ENCODE peak calls at places on chromosomes 1 and 21, in eight cellular contexts. O, I, K, R, C, B, Z and W are unnamed samples.

GRCh38 chr21:44773291-44773932 is 28.2 kb downstream of the UBE2G2 start:
- DNase-seq in C (no peak), Z (no peak), I (no peak), B (no peak), O (no peak), K (no peak), R (no peak), W (no peak)

GRCh38 chr1:31985430-31985829 is 28.2 kb upstream of the KHDRBS1 start:
- DNase-seq in R (no peak), Z (no peak), B (no peak), K (no peak), C (no peak), I (no peak), O (no peak), W (no peak)

GRCh38 chr1:34946211-34946610 is 16.8 kb upstream of the DLGAP3 start:
- DNase-seq in O (no peak), C (no peak), Z (no peak), I (no peak), R (no peak), K (no peak), B (no peak), W (no peak)

GRCh38 chr1:30506785-30507312 is 216.5 kb downstream of the MATN1 start:
- DNase-seq in C (no peak), I (no peak), Z (no peak), B (no peak), O (no peak), K (no peak), R (no peak), W (no peak)

GRCh38 chr1:159908255-159908905 is 8.4 kb upstream of the CFAP45 start:
- DNase-seq in I (no peak), C (no peak), B (no peak), K (no peak), R (no peak), Z (no peak), O (no peak), W (no peak)

GRCh38 chr21:38997756-38998155 is 185.5 kb downstream of the PSMG1 start:
- DNase-seq in I (no peak), B (no peak), C (no peak), R (no peak), O (no peak), K (no peak), Z (no peak), W (no peak)

GRCh38 chr1:210330279-210330866 is 1.7 kb downstream of the HHAT start:
- DNase-seq in O (no peak), I (no peak), B (no peak), C (peak), Z (peak), R (no peak), K (no peak), W (peak)

GRCh38 chr1:54398963-54399528 is 7.1 kb downstream of the SSBP3 start:
- DNase-seq in K (no peak), C (no peak), Z (no peak), R (no peak), B (no peak), I (no peak), O (no peak), W (no peak)

GRCh38 chr1:183962903-183963302 is 74.6 kb downstream of the COLGALT2 start:
- DNase-seq in Z (no peak), R (no peak), K (no peak), B (no peak), C (no peak), I (no peak), O (no peak), W (no peak)

GRCh38 chr21:44013380-44014088 is 1.4 kb downstream of the TRAPPC10 start:
- DNase-seq in B (no peak), Z (no peak), I (no peak), C (no peak), O (peak), R (no peak), K (no peak), W (no peak)

GRCh38 chr1:154352581-154353459 is 27.5 kb downstream of the ATP8B2 start:
- DNase-seq in K (peak), Z (peak), I (no peak), B (peak), R (no peak), O (peak), C (no peak), W (peak)

GRCh38 chr1:15011160-15011559 is 142.4 kb upstream of the TMEM51 start:
- DNase-seq in O (no peak), C (no peak), Z (no peak), K (no peak), I (no peak), B (no peak), R (no peak), W (no peak)

GRCh38 chr1:195754874-195755273 is 853.4 kb downstream of the KCNT2 start:
- DNase-seq in I (no peak), K (no peak), O (no peak), Z (peak), R (no peak), C (peak), B (no peak), W (no peak)

GRCh38 chr1:180627411-180627810 is 4.4 kb upstream of the XPR1 start:
- DNase-seq in R (no peak), C (no peak), O (no peak), I (no peak), B (no peak), K (no peak), Z (peak), W (no peak)

GRCh38 chr1:40987439-40988276 is 8.2 kb downstream of the CTPS1 start:
- DNase-seq in I (no peak), K (no peak), C (no peak), R (no peak), Z (no peak), B (peak), O (no peak), W (peak)

GRCh38 chr1:234898455-234899033 is 230.1 kb downstream of the TOMM20 start:
- DNase-seq in K (no peak), Z (no peak), O (no peak), B (no peak), R (no peak), C (no peak), I (no peak), W (no peak)

GRCh38 chr1:161174911-161175310 is 2.4 kb downstream of the B4GALT3 start:
- DNase-seq in O (no peak), R (no peak), B (peak), Z (no peak), I (no peak), C (no peak), K (no peak), W (no peak)

GRCh38 chr1:31422505-31423319 is 9.7 kb downstream of the SERINC2 start:
- DNase-seq in O (peak), K (peak), R (no peak), C (peak), I (peak), Z (peak), B (peak), W (peak)

GRCh38 chr1:42730988-42731387 is 9.0 kb downstream of the CLDN19 start:
- DNase-seq in B (no peak), Z (no peak), I (no peak), O (peak), K (no peak), R (no peak), C (peak), W (no peak)

GRCh38 chr1:28297826-28298225 is 31.0 kb upstream of the MED18 start:
- DNase-seq in Z (no peak), C (no peak), R (no peak), K (no peak), O (no peak), I (no peak), B (no peak), W (no peak)

GRCh38 chr1:202625416-202626360 is 84.6 kb downstream of the SYT2 start:
- DNase-seq in B (peak), C (peak), I (peak), O (peak), K (peak), Z (peak), R (no peak), W (peak)

GRCh38 chr1:204670152-204670927 is 15.2 kb downstream of the LRRN2 start:
- DNase-seq in R (no peak), K (no peak), Z (peak), C (no peak), I (no peak), O (peak), B (no peak), W (no peak)

GRCh38 chr1:166383635-166384346 is 217.0 kb upstream of the FAM78B start:
- DNase-seq in C (no peak), I (no peak), O (no peak), R (no peak), K (no peak), Z (no peak), B (no peak), W (no peak)

GRCh38 chr1:86466986-86467385 is 1.7 kb upstream of the CLCA1 start:
- DNase-seq in C (no peak), R (no peak), B (no peak), Z (peak), I (no peak), K (no peak), O (peak), W (no peak)

GRCh38 chr1:115089443-115090340 is at the start of gene TSPAN2:
- DNase-seq in C (peak), O (peak), I (peak), R (no peak), B (peak), Z (peak), K (peak), W (no peak)

DNA sequence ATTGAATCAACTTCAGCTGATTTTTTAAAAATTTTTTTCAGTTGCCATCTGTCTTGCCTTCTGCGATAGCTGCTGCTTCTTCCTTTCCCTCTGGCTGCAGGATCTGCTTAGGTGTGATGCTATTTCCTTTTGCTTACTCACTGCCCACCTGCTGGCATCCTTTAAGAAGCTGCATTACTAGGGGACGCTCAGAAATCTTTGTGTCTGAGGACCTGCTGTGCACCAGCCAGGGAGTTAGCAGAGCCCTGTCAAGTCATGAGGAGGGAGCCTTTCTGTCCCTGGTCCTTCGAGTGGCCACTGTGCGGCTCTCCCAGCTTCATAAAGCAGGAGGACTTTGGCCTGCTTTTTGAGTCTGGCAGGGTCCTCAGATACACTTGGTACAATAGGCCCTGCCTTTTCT is 327.8 kb downstream of the USH2A start:
- DNase-seq in Z (no peak), K (no peak), R (no peak), C (no peak), I (no peak), B (no peak), O (no peak), W (no peak)
- H3K27ac ChIP-seq in Z (no peak), K (no peak), R (no peak), C (no peak), I (no peak), B (no peak), O (no peak), W (no peak)

GRCh38 chr1:76240321-76240720 is 165.8 kb downstream of the ST6GALNAC3 start:
- DNase-seq in O (no peak), Z (peak), C (no peak), K (no peak), I (no peak), B (no peak), R (no peak), W (no peak)
- H3K27ac ChIP-seq in O (no peak), Z (no peak), C (no peak), K (no peak), I (no peak), B (no peak), R (no peak), W (no peak)

DNA sequence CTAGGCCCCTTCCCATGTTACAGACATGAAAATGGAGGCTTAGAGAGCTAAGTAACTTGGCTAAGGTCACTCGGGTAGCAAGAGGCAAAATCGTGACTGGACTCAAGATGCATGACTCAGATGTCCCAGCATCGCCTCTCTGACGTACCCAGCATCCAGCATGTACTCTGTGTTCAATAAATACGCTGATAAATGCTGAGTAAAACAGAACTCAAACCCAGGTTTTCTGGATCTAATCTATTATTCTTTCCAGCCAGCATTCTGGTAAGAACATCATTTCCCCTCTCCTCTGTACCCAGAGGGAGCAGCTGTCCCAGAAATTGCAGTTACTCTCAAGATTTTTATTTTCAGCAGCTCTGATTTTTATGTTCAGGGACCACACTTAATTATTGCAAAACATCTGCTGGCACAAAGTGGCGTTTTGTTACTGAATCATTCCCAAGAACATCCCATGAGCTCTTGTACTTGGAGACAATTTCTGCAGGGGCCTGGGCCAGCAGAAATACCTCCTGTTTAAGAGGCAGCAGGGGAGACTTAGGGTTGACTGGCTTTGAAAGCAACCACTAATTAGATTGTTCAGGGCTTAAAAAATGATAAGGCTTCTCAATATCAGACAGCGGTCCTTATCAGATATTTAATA is 249.0 kb downstream of the PRDM2 start:
- DNase-seq in C (no peak), B (peak), K (peak), O (no peak), R (no peak), Z (no peak), I (no peak), W (peak)
- H3K27ac ChIP-seq in C (no peak), B (peak), K (no peak), O (no peak), R (no peak), Z (no peak), I (no peak), W (peak)

DNA sequence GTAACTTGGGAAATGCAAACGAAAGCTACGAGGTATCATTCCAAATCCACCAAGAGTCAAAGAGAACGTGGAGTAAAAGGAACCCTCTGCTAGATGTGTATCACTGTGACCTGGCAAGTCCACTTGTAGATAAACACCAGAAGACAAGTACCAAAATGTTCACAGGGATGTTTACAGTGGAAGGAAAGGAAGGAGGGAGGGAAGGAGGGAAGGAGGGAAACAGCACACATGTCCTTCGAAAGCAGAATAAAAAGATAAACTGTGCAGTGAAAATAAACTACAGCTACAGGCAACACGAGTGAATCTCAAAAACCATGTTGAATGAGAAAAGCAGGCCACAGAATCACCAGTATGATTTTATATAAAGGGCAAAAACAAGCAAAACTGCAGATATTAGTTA is 59.9 kb downstream of the TP53BP2 start:
- DNase-seq in K (no peak), Z (no peak), B (no peak), C (no peak), O (no peak), I (no peak), R (no peak), W (no peak)
- H3K27ac ChIP-seq in K (no peak), Z (no peak), B (no peak), C (no peak), O (no peak), I (no peak), R (no peak), W (no peak)

GRCh38 chr1:208409171-208409570 is 165.0 kb upstream of the PLXNA2 start:
- DNase-seq in I (no peak), Z (peak), C (no peak), R (no peak), K (no peak), O (no peak), B (no peak), W (no peak)
- H3K27ac ChIP-seq in I (no peak), Z (no peak), C (no peak), R (no peak), K (no peak), O (no peak), B (no peak), W (no peak)